ENCODE peak calls at places on chromosome 7, in ten cellular contexts. W, E, J, L, T, F, V, X, C and I are unnamed samples.

GRCh38 chr7:149686001-149686400 is 87.4 kb downstream of the ZNF467 start:
- DNase-seq in T (no peak), E (no peak), F (no peak), C (no peak), V (no peak), J (no peak), W (no peak), L (no peak), X (no peak), I (no peak)

GRCh38 chr7:64037095-64037494 is 8.1 kb upstream of the ZNF727 start:
- DNase-seq in F (no peak), X (no peak), V (no peak), T (no peak), L (no peak), C (no peak), E (no peak), W (no peak), J (no peak), I (no peak)

GRCh38 chr7:81173766-81174281 is 255.0 kb upstream of the SEMA3C start:
- DNase-seq in W (no peak), F (peak), C (no peak), E (no peak), J (no peak), T (no peak), V (no peak), L (peak), X (no peak), I (peak)

GRCh38 chr7:91784469-91784868 is 96.0 kb downstream of the MTERF1 start:
- DNase-seq in J (no peak), C (peak), V (peak), L (peak), E (no peak), F (peak), T (no peak), W (no peak), X (no peak), I (no peak)

GRCh38 chr7:13057462-13058200 is 370.2 kb downstream of the ARL4A start:
- DNase-seq in J (no peak), X (no peak), E (peak), T (no peak), L (no peak), V (no peak), W (no peak), C (no peak), F (no peak), I (no peak)

GRCh38 chr7:69373171-69374035 is 224.9 kb upstream of the AUTS2 start:
- DNase-seq in T (no peak), W (no peak), L (no peak), C (no peak), E (no peak), F (no peak), X (no peak), J (no peak), V (no peak), I (no peak)

GRCh38 chr7:103573479-103574058 is 127.6 kb upstream of the SLC26A5 start:
- DNase-seq in E (peak), C (peak), J (no peak), W (no peak), F (peak), L (no peak), V (peak), X (no peak), T (no peak), I (no peak)

GRCh38 chr7:112989531-112989930 is 97.1 kb downstream of the GPR85 start:
- DNase-seq in C (no peak), E (no peak), J (no peak), W (no peak), X (no peak), F (no peak), L (no peak), V (no peak), T (no peak), I (no peak)

GRCh38 chr7:91266067-91266930 is 2.1 kb downstream of the FZD1 start:
- DNase-seq in C (no peak), T (no peak), V (no peak), J (no peak), X (no peak), E (no peak), F (peak), W (no peak), L (no peak), I (no peak)

GRCh38 chr7:43679210-43680068 is 49.9 kb downstream of the COA1 start:
- DNase-seq in E (no peak), L (no peak), C (no peak), W (no peak), V (no peak), F (no peak), T (no peak), X (no peak), J (no peak), I (no peak)

GRCh38 chr7:45295222-45295621 is 137.6 kb downstream of the RAMP3 start:
- DNase-seq in L (no peak), F (no peak), J (no peak), C (no peak), E (no peak), W (no peak), X (no peak), V (no peak), T (no peak), I (no peak)